ENCODE peak calls at places on chromosomes 4 and X, in seven cellular contexts. C, M, I, O, T, V and U are unnamed samples.
A peak's percentile ranks its signal among the peaks of the same experiment; 100 is the strongest.

GRCh38 chrX:67290489-67291220 is 253.2 kb upstream of the AR start:
- DNase-seq in C (no peak), M (no peak), I (no peak), O (no peak), T (no peak), V (no peak), U (no peak)

GRCh38 chr4:150244600-150244999 is 166.4 kb downstream of the DCLK2 start:
- DNase-seq in C (no peak), M (no peak), I (peak; percentile 60), O (no peak), T (peak; percentile 80), V (no peak), U (peak; percentile 54)

GRCh38 chrX:71958281-71958675 is 47.6 kb downstream of the NHSL2 start:
- DNase-seq in C (no peak), M (no peak), I (no peak), O (no peak), T (no peak), V (no peak), U (no peak)

GRCh38 chrX:10156199-10157031 is at the start of gene CLCN4:
- DNase-seq in C (peak; percentile 30), M (peak; percentile 30), I (peak; percentile 43), O (peak; percentile 65), T (peak; percentile 25), V (peak; percentile 54), U (peak; percentile 53)

GRCh38 chrX:10972731-10973130 is 138.4 kb upstream of the HCCS start:
- DNase-seq in C (no peak), M (no peak), I (no peak), O (no peak), T (peak; percentile 3), V (no peak), U (no peak)

GRCh38 chr4:129394635-129395034 is 298.7 kb downstream of the C4orf33 start:
- DNase-seq in C (no peak), M (no peak), I (no peak), O (no peak), T (no peak), V (no peak), U (no peak)

GRCh38 chrX:3286196-3286920 is 60.1 kb downstream of the MXRA5 start:
- DNase-seq in C (no peak), M (no peak), I (peak; percentile 73), O (no peak), T (peak; percentile 79), V (peak; percentile 37), U (peak; percentile 82)

GRCh38 chr4:169823685-169824084 is 65.9 kb upstream of the HPF1 start:
- DNase-seq in C (no peak), M (no peak), I (peak; percentile 67), O (peak; percentile 31), T (peak; percentile 54), V (peak; percentile 87), U (peak; percentile 58)

GRCh38 chrX:40065291-40066046 is 32.3 kb downstream of the BCOR start:
- DNase-seq in C (no peak), M (no peak), I (no peak), O (no peak), T (no peak), V (no peak), U (no peak)

GRCh38 chr4:139014391-139015268 is 951 bp upstream of the NOCT start:
- DNase-seq in C (no peak), M (peak; percentile 37), I (peak; percentile 93), O (peak; percentile 27), T (peak; percentile 91), V (peak; percentile 81), U (peak; percentile 95)

GRCh38 chr4:123806057-123806456 is 409.5 kb downstream of the SPRY1 start:
- DNase-seq in C (no peak), M (no peak), I (no peak), O (no peak), T (no peak), V (no peak), U (no peak)

GRCh38 chr4:4541040-4541631 is 712 bp downstream of the STX18 start:
- DNase-seq in C (no peak), M (no peak), I (peak; percentile 69), O (peak; percentile 19), T (peak; percentile 58), V (peak; percentile 46), U (peak; percentile 78)

GRCh38 chrX:29560065-29560464 is 655.3 kb upstream of the MAGEB2 start:
- DNase-seq in C (no peak), M (no peak), I (no peak), O (no peak), T (no peak), V (no peak), U (no peak)

GRCh38 chr4:52107745-52108144 is 56.6 kb downstream of the SPATA18 start:
- DNase-seq in C (no peak), M (no peak), I (peak; percentile 25), O (no peak), T (no peak), V (no peak), U (no peak)

GRCh38 chrX:143664302-143664701 is 28.4 kb upstream of the SLITRK4 start:
- DNase-seq in C (no peak), M (no peak), I (peak; percentile 24), O (no peak), T (peak; percentile 4), V (peak; percentile 42), U (peak; percentile 5)

GRCh38 chr4:6278801-6279197 is 9.1 kb downstream of the WFS1 start:
- DNase-seq in C (peak; percentile 66), M (peak; percentile 79), I (peak; percentile 8), O (peak; percentile 70), T (peak; percentile 54), V (peak; percentile 72), U (peak; percentile 78)

DNA sequence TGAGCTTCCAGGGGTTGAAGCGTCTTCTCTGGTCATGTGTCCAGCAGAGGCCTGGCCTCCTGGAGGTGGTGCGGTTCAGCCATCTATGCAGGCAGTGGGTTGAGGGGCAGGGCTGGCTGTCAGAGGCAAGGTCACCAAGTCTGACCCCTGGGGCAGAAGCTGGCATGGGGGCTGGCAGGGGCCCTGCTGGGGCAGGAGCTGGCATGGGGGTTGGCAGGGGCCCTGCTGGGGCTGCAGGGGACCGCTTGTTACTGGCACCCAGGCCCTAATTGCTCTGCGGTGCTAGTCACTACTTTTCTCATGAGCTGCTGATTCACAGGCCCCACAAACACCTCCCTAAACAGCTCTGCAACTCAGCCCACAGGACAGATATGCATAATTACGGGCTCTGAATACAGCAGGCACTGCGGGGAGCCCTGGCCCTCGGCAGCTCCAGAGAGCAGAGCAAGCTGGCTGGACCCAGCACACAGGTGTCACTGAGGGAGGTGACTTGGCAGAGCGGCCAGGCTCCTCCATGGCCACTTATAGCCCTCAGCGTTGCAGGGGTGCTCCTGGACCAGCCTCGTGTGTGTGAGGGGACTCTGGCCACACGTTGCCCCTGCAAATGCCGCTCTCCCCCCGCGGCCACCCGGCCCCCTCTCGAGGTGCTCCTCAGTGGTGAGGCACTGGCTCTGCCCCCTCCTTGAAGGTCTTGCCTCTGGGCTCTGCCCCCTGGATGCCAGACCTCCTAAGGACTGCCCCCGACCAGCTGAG is 32.6 kb downstream of the CPLX1 start:
- DNase-seq in C (no peak), M (no peak), I (no peak), O (no peak), T (no peak), V (no peak), U (no peak)
- H3K4me3 ChIP-seq in C (no peak overlapping the region), M (no peak overlapping the region), I (no peak overlapping the region), O (no peak overlapping the region), T (no peak overlapping the region), V (no peak overlapping the region), U (no peak overlapping the region)

DNA sequence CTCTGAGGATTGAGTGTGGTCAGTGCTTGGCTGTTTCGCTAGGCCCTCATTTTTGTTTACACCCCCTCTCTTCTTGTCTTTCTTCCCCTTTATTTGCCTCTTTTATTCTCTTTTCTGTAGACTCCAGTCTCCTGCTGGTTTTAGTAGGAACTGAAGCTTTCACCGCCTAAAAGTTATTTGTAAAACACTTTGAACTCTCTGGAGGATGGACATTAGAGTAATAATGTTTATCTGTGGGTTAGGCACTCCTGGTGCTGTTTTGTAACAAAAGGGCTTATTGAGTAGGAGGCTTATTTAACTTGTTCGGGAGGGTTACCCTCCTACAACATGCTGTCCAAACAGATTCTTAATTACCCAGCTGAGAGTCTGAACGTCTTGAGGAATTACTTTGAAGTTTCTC is 1.6 kb upstream of the ARHGAP10 start:
- DNase-seq in C (no peak), M (no peak), I (no peak), O (no peak), T (no peak), V (no peak), U (peak; percentile 36)
- TF ChIP-seq CTCF in C (no peak), M (peak; percentile 35), I (peak; percentile 5), O (no peak), T (peak; percentile 8), V (no peak), U (no peak)

DNA sequence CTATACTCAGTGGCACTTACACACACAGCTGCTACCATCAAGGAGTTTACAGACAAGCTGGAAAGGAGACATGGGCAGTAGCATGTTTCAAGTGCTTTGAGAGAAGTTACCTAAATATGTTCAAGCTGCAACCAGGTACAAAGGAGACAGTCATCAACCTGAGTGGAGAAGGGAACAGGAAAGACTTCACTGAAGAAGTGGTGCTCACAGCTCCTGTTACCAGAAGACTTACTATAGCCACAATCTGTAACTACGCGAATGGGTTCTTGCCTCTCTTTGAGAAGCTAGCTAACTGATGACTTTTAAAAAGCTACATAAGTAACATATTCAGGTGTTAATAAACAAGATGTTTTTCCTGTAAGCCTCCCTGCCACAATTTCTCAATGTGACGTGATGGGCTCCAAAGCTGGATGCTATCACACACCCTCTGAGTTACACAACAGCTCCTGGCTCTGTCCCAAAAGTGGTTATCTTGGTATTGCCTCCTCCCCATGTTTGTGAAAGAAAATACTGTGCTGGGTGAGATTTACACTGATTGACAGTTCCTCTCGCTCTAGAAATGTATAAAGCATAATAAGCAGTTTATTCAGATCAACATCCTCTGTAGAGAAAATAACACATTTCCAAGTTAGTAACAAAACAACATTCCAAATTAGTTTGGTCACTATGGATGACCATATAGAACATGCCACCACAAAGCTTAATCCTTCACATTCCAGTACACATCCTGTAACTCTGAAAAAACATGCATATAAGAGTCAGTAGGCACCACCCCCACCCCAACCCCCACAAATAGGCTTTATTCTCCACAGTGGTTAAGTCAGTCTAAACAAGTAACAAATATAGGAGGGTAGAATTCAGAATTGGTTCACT is 81.8 kb downstream of the FRYL start:
- DNase-seq in C (peak; percentile 36), M (peak; percentile 80), I (peak; percentile 91), O (peak; percentile 56), T (peak; percentile 86), V (peak; percentile 76), U (peak; percentile 90)
- H3K4me3 ChIP-seq in C (no peak overlapping the region), M (no peak overlapping the region), I (no peak overlapping the region), O (no peak overlapping the region), T (no peak overlapping the region), V (no peak overlapping the region), U (no peak overlapping the region)

GRCh38 chrX:16524327-16524726 is 125.6 kb upstream of the S100G start:
- DNase-seq in C (no peak), M (no peak), I (no peak), O (no peak), T (no peak), V (peak; percentile 43), U (no peak)
- TF ChIP-seq CTCF in C (no peak), M (no peak), I (no peak), O (no peak), T (no peak), V (no peak), U (no peak)

DNA sequence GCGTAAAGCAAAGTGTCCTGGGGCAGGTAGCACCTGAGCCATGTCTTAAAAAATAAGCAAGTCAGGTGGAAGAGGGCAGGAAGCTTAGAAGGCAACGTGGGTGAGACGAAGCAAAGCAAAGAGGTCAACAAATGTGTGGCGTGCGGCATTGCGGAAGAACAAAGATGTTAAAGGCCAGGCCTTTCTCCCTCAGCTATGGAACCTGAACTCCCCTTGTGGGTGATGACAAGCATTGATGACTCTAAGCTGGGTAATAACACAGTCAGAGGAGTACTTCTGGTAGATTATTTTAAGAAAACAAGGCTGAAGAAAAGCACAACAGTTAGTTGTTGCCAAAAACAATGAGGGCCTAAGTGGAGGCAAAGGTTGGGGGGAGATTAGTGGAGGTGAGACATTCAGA is 29.0 kb upstream of the SORBS2 start:
- DNase-seq in C (no peak), M (no peak), I (peak; percentile 12), O (no peak), T (no peak), V (no peak), U (no peak)
- H3K4me3 ChIP-seq in C (no peak overlapping the region), M (no peak overlapping the region), I (no peak overlapping the region), O (no peak overlapping the region), T (no peak overlapping the region), V (no peak overlapping the region), U (no peak overlapping the region)